ENCODE peak calls at places on chromosomes 16 and 17, in six cellular contexts. Q, J, I, A, S and H are unnamed samples.

GRCh38 chr16:35170610-35171009 is 1711.2 kb downstream of the TP53TG3F start:
- DNase-seq in Q (no peak), J (no peak), I (no peak), A (no peak), S (no peak), H (no peak)

GRCh38 chr17:67942810-67943209 is 53.5 kb downstream of the C17orf58 start:
- DNase-seq in Q (no peak), J (no peak), I (no peak), A (no peak), S (no peak), H (no peak)

GRCh38 chr17:78112508-78113471 is 15.8 kb downstream of the TMC6 start:
- DNase-seq in Q (no peak), J (peak; percentile 76), I (peak; percentile 83), A (peak; percentile 91), S (peak; percentile 92), H (peak; percentile 73)

GRCh38 chr17:7747586-7747985 is 30.0 kb downstream of the DNAH2 start:
- DNase-seq in Q (no peak), J (no peak), I (no peak), A (no peak), S (no peak), H (peak; percentile 51)

GRCh38 chr17:62064791-62065563 is at the start of gene MED13:
- DNase-seq in Q (no peak), J (peak; percentile 73), I (peak; percentile 66), A (peak; percentile 75), S (peak; percentile 89), H (peak; percentile 71)

GRCh38 chr16:27366687-27367462 is 35.1 kb upstream of the IL21R start:
- DNase-seq in Q (no peak), J (no peak), I (no peak), A (peak; percentile 60), S (no peak), H (no peak)

GRCh38 chr16:67549240-67549639 is 13.1 kb upstream of the CTCF start:
- DNase-seq in Q (no peak), J (no peak), I (no peak), A (no peak), S (peak; percentile 26), H (no peak)

GRCh38 chr16:12395266-12395665 is 408.4 kb downstream of the CPPED1 start:
- DNase-seq in Q (no peak), J (no peak), I (no peak), A (no peak), S (no peak), H (no peak)

GRCh38 chr17:49583889-49584288 is 8.2 kb downstream of the NXPH3 start:
- DNase-seq in Q (no peak), J (no peak), I (no peak), A (no peak), S (no peak), H (no peak)

GRCh38 chr17:14303343-14304221 is 2.7 kb downstream of the HS3ST3B1 start:
- DNase-seq in Q (no peak), J (peak; percentile 62), I (no peak), A (peak; percentile 63), S (peak; percentile 59), H (no peak)

GRCh38 chr16:89033796-89034572 is 57.0 kb upstream of the CBFA2T3 start:
- DNase-seq in Q (no peak), J (no peak), I (no peak), A (no peak), S (peak; percentile 46), H (no peak)

GRCh38 chr17:3724373-3725077 is 822 bp downstream of the HASPIN start:
- DNase-seq in Q (no peak), J (no peak), I (no peak), A (no peak), S (no peak), H (peak; percentile 51)

DNA sequence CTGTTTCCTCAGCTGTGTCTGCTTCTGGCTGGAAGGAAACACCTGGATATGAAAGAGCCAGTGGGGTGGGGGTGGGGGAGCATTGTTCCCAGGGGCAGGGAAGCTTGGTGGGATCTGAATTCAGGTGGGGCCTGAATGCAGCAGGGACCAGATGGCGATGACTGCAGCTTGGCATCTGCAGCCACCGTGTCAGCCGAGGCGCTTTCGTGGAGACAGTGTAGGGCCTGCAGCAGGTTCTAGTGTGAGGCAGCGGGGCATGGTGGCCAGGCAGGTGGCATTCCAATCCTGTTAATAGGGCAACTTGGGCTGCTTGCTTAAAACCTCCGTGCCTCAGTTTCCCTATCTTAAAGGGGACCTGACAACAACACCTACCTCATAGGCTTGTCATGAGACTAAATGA is 1.7 kb downstream of the PIK3R6 start:
- DNase-seq in Q (no peak), J (no peak), I (no peak), A (no peak), S (no peak), H (no peak)
- H3K4me3 ChIP-seq in Q (no peak overlapping the region), J (no peak overlapping the region), I (peak overlapping the region; percentile 9), A (no peak overlapping the region), S (no peak overlapping the region), H (no peak overlapping the region)

GRCh38 chr16:1825381-1825863 is 1.2 kb downstream of the HAGH start:
- DNase-seq in Q (no peak), J (no peak), I (no peak), A (no peak), S (peak; percentile 58), H (no peak)
- H3K27ac ChIP-seq in Q (no peak overlapping the region), J (no peak overlapping the region), I (peak overlapping the region; percentile 98), A (peak overlapping the region; percentile 73), S (no peak overlapping the region), H (no peak overlapping the region)

DNA sequence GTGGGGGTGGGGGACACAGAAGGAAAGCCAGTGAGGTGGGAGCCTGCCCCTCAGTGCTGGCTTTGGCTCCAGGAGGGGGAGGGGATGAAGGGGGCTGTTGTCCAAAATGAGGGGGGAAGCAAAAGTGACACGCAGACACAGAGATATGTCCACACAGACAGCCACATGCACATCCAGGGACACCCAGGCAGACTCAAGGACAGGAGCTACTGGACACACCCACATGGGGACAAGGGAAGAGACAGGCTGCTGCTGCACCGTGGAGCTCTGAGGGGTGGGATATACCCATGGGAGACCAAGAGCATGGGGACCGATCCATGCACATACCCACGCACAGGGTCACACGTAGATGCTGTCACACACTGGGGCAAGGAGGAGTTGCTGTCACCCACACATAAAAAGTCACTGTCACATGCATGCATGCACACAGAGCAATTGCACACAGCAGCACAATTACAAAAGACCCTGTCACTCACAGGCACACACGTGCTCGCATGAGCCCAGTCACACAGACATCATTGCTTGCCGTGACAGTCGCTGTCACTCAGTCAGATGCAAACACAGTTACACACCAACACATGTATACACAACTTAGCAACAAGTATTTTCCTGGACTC is 1.3 kb downstream of the THRA start:
- DNase-seq in Q (no peak), J (no peak), I (no peak), A (no peak), S (peak; percentile 67), H (no peak)
- H3K4me1 ChIP-seq in Q (peaks cover 24% of the 10 kb centered on the region), J (peaks cover 50% of the 10 kb centered on the region), I (peaks cover 68% of the 10 kb centered on the region), A (peaks cover 63% of the 10 kb centered on the region), S (peaks cover 1% of the 10 kb centered on the region), H (peaks cover 42% of the 10 kb centered on the region)

GRCh38 chr16:31531096-31531495 is 3.4 kb downstream of the AHSP start:
- DNase-seq in Q (no peak), J (no peak), I (no peak), A (no peak), S (no peak), H (no peak)

GRCh38 chr16:31527617-31528287 is at the start of gene AHSP:
- DNase-seq in Q (no peak), J (no peak), I (no peak), A (no peak), S (no peak), H (no peak)

GRCh38 chr16:31530405-31530804 is 2.7 kb downstream of the AHSP start:
- DNase-seq in Q (no peak), J (no peak), I (no peak), A (no peak), S (no peak), H (no peak)

GRCh38 chr16:31529398-31530312 is 2.0 kb downstream of the AHSP start:
- DNase-seq in Q (no peak), J (peak; percentile 49), I (no peak), A (no peak), S (no peak), H (no peak)

GRCh38 chr16:31528726-31529397 is 1.2 kb downstream of the AHSP start:
- DNase-seq in Q (no peak), J (no peak), I (no peak), A (no peak), S (no peak), H (no peak)
- H3K4me3 ChIP-seq in Q (no peak overlapping the region), J (peak overlapping the region; percentile 58), I (peak overlapping the region; percentile 59), A (no peak overlapping the region), S (peak overlapping the region; percentile 72), H (no peak overlapping the region)